ENCODE peak calls at places on chromosomes 1 and 21, in ten cellular contexts. One of them, this sample, is unnamed. For H3K36me3, the result is how much of the 10 kb centered on the place peaks cover.

GRCh38 chr1:172351347-172351746 is 69.1 kb upstream of the C1orf105 start:
- DNase-seq in transverse colon: no peak
- DNase-seq in breast epithelium: no peak
- DNase-seq in GM23248: peak
- DNase-seq in fibroblast of lung: peak
- DNase-seq in CD8-positive, alpha-beta T cell: no peak
- DNase-seq in upper lobe of right lung: no peak
- DNase-seq in body of pancreas: no peak
- DNase-seq in lower lobe of right lung: no peak
- DNase-seq in psoas muscle: no peak
- DNase-seq in this sample: no peak

GRCh38 chr21:38869196-38869595 is 63.5 kb downstream of the ETS2 start:
- DNase-seq in breast epithelium: no peak
- DNase-seq in transverse colon: no peak
- DNase-seq in CD8-positive, alpha-beta T cell: no peak
- DNase-seq in upper lobe of right lung: no peak
- DNase-seq in fibroblast of lung: no peak
- DNase-seq in lower lobe of right lung: no peak
- DNase-seq in body of pancreas: no peak
- DNase-seq in GM23248: no peak
- DNase-seq in psoas muscle: no peak
- DNase-seq in this sample: no peak

GRCh38 chr1:153677718-153678518 is 570 bp upstream of the NPR1 start:
- DNase-seq in body of pancreas: peak
- DNase-seq in GM23248: peak
- DNase-seq in breast epithelium: no peak
- DNase-seq in lower lobe of right lung: peak
- DNase-seq in transverse colon: peak
- DNase-seq in upper lobe of right lung: no peak
- DNase-seq in CD8-positive, alpha-beta T cell: peak
- DNase-seq in fibroblast of lung: peak
- DNase-seq in psoas muscle: peak
- DNase-seq in this sample: peak

GRCh38 chr1:52368383-52369172 is 2.6 kb upstream of the CC2D1B start:
- DNase-seq in psoas muscle: peak
- DNase-seq in breast epithelium: no peak
- DNase-seq in CD8-positive, alpha-beta T cell: peak
- DNase-seq in upper lobe of right lung: peak
- DNase-seq in body of pancreas: peak
- DNase-seq in transverse colon: peak
- DNase-seq in fibroblast of lung: peak
- DNase-seq in GM23248: peak
- DNase-seq in lower lobe of right lung: peak
- DNase-seq in this sample: peak

GRCh38 chr1:151993084-151993733 is 450 bp downstream of the S100A10 start:
- DNase-seq in breast epithelium: no peak
- DNase-seq in lower lobe of right lung: peak
- DNase-seq in CD8-positive, alpha-beta T cell: peak
- DNase-seq in GM23248: peak
- DNase-seq in fibroblast of lung: peak
- DNase-seq in transverse colon: peak
- DNase-seq in psoas muscle: peak
- DNase-seq in body of pancreas: peak
- DNase-seq in upper lobe of right lung: peak
- DNase-seq in this sample: peak

GRCh38 chr21:33587792-33588484 is 546 bp downstream of the DONSON start:
- DNase-seq in breast epithelium: no peak
- DNase-seq in fibroblast of lung: peak
- DNase-seq in psoas muscle: peak
- DNase-seq in lower lobe of right lung: peak
- DNase-seq in CD8-positive, alpha-beta T cell: no peak
- DNase-seq in body of pancreas: peak
- DNase-seq in upper lobe of right lung: peak
- DNase-seq in GM23248: peak
- DNase-seq in transverse colon: peak
- DNase-seq in this sample: peak

GRCh38 chr1:175978926-175979325 is 228.2 kb downstream of the COP1 start:
- DNase-seq in transverse colon: no peak
- DNase-seq in CD8-positive, alpha-beta T cell: no peak
- DNase-seq in breast epithelium: no peak
- DNase-seq in psoas muscle: no peak
- DNase-seq in upper lobe of right lung: no peak
- DNase-seq in fibroblast of lung: peak
- DNase-seq in body of pancreas: no peak
- DNase-seq in lower lobe of right lung: no peak
- DNase-seq in GM23248: peak
- DNase-seq in this sample: no peak

GRCh38 chr21:37244506-37245083 is 22.5 kb downstream of the VPS26C start:
- DNase-seq in fibroblast of lung: peak
- DNase-seq in psoas muscle: no peak
- DNase-seq in breast epithelium: no peak
- DNase-seq in lower lobe of right lung: no peak
- DNase-seq in transverse colon: no peak
- DNase-seq in body of pancreas: no peak
- DNase-seq in upper lobe of right lung: no peak
- DNase-seq in CD8-positive, alpha-beta T cell: no peak
- DNase-seq in GM23248: no peak
- DNase-seq in this sample: no peak

GRCh38 chr1:203338335-203339036 is 12.4 kb downstream of the FMOD start:
- DNase-seq in breast epithelium: no peak
- DNase-seq in CD8-positive, alpha-beta T cell: peak
- DNase-seq in upper lobe of right lung: no peak
- DNase-seq in lower lobe of right lung: no peak
- DNase-seq in fibroblast of lung: peak
- DNase-seq in psoas muscle: peak
- DNase-seq in GM23248: peak
- DNase-seq in transverse colon: peak
- DNase-seq in body of pancreas: peak
- DNase-seq in this sample: peak

GRCh38 chr1:220391426-220391825 is 119.2 kb upstream of the RAB3GAP2 start:
- DNase-seq in breast epithelium: no peak
- DNase-seq in fibroblast of lung: no peak
- DNase-seq in transverse colon: no peak
- DNase-seq in lower lobe of right lung: no peak
- DNase-seq in psoas muscle: no peak
- DNase-seq in upper lobe of right lung: no peak
- DNase-seq in CD8-positive, alpha-beta T cell: no peak
- DNase-seq in body of pancreas: no peak
- DNase-seq in GM23248: no peak
- DNase-seq in this sample: no peak

GRCh38 chr1:53512807-53513755 is 53.9 kb downstream of the DMRTB1 start:
- DNase-seq in lower lobe of right lung: no peak
- DNase-seq in body of pancreas: no peak
- DNase-seq in psoas muscle: no peak
- DNase-seq in breast epithelium: no peak
- DNase-seq in transverse colon: no peak
- DNase-seq in CD8-positive, alpha-beta T cell: no peak
- DNase-seq in fibroblast of lung: peak
- DNase-seq in upper lobe of right lung: no peak
- DNase-seq in GM23248: no peak
- DNase-seq in this sample: no peak

GRCh38 chr1:193185861-193186714 is at the start of gene B3GALT2:
- DNase-seq in body of pancreas: no peak
- DNase-seq in breast epithelium: no peak
- DNase-seq in lower lobe of right lung: no peak
- DNase-seq in fibroblast of lung: peak
- DNase-seq in transverse colon: peak
- DNase-seq in psoas muscle: no peak
- DNase-seq in upper lobe of right lung: no peak
- DNase-seq in CD8-positive, alpha-beta T cell: no peak
- DNase-seq in GM23248: peak
- DNase-seq in this sample: peak

GRCh38 chr1:70738576-70738975 is 309.0 kb downstream of the PTGER3 start:
- DNase-seq in fibroblast of lung: no peak
- DNase-seq in body of pancreas: no peak
- DNase-seq in CD8-positive, alpha-beta T cell: no peak
- DNase-seq in lower lobe of right lung: no peak
- DNase-seq in GM23248: no peak
- DNase-seq in upper lobe of right lung: no peak
- DNase-seq in breast epithelium: no peak
- DNase-seq in psoas muscle: no peak
- DNase-seq in transverse colon: no peak
- DNase-seq in this sample: no peak

GRCh38 chr1:154240294-154240831 is 19.6 kb downstream of the UBAP2L start:
- DNase-seq in body of pancreas: no peak
- DNase-seq in upper lobe of right lung: no peak
- DNase-seq in breast epithelium: no peak
- DNase-seq in CD8-positive, alpha-beta T cell: no peak
- DNase-seq in GM23248: no peak
- DNase-seq in transverse colon: no peak
- DNase-seq in psoas muscle: no peak
- DNase-seq in lower lobe of right lung: no peak
- DNase-seq in fibroblast of lung: no peak
- DNase-seq in this sample: no peak

GRCh38 chr1:230768903-230769570 is 21.8 kb downstream of the CAPN9 start:
- DNase-seq in fibroblast of lung: peak
- DNase-seq in CD8-positive, alpha-beta T cell: no peak
- DNase-seq in body of pancreas: no peak
- DNase-seq in lower lobe of right lung: no peak
- DNase-seq in transverse colon: no peak
- DNase-seq in GM23248: peak
- DNase-seq in breast epithelium: no peak
- DNase-seq in upper lobe of right lung: no peak
- DNase-seq in psoas muscle: no peak
- DNase-seq in this sample: no peak

DNA sequence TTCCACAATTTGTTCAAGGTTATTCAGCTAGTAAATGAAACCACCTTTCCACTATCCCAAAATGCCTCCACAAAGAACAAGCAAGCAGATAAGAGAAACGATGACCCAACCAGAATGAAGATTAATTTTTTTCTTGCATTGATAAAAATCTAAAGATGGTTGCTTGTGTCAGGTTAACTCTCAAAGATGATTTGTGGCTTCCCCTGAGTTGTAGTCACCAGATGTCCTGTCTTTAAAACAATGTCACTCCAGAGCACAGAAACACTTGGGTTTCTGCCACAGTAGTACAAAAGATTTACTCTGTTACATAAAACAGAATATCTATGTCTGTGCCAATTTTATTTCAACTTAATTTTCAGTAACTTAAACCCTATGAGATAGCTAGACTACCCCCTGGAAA is 11.4 kb upstream of the CCDC17 start:
- DNase-seq in upper lobe of right lung: no peak
- DNase-seq in transverse colon: no peak
- DNase-seq in body of pancreas: no peak
- DNase-seq in lower lobe of right lung: no peak
- DNase-seq in GM23248: no peak
- DNase-seq in breast epithelium: no peak
- DNase-seq in CD8-positive, alpha-beta T cell: no peak
- DNase-seq in psoas muscle: no peak
- DNase-seq in fibroblast of lung: no peak
- DNase-seq in this sample: no peak
- H3K36me3 ChIP-seq in upper lobe of right lung: half or more
- H3K36me3 ChIP-seq in transverse colon: under half
- H3K36me3 ChIP-seq in body of pancreas: under half
- H3K36me3 ChIP-seq in lower lobe of right lung: half or more
- H3K36me3 ChIP-seq in GM23248: half or more
- H3K36me3 ChIP-seq in breast epithelium: under half
- H3K36me3 ChIP-seq in CD8-positive, alpha-beta T cell: under half
- H3K36me3 ChIP-seq in psoas muscle: half or more
- H3K36me3 ChIP-seq in fibroblast of lung: under half
- H3K36me3 ChIP-seq in this sample: under half

DNA sequence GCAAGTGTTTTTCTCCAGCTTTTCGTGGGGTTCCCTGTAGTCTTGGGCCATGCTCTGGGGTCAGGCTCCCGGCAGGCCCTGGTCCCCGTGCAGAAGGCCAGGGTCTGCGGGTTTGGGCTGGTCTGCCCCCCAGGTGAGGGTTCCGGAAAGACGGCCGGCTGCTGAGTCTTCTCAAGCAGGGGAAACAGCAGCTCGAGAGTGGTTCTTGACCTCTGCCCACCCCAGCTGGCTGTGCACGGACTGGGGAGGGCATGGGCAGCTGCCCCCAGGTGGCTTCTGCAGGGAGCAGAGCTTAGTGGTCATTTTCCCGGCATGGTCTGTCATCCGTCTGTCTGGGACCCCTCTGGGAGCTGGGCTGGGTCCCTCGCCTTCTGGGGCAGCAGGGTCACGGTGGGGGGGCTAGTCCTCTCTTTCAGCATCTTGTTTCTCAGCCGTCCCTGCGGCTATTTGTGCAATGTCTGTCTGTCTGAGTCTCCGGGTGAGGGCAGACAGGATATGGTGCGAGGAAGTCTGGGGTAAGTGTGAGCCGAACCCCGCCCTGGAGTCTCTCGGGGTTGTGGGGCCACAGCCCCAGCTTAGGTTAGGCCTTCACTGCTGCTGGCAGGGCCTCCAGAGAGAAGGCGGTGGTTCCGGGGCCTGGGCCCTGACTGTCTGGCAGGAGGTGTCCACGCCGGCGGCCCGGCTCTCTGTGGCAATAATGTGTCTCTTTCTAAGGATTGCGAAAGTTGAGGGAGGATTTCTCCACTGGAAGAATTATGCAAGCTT is 6.1 kb downstream of the SKI start:
- DNase-seq in transverse colon: peak
- DNase-seq in psoas muscle: peak
- DNase-seq in breast epithelium: peak
- DNase-seq in GM23248: peak
- DNase-seq in fibroblast of lung: peak
- DNase-seq in body of pancreas: peak
- DNase-seq in upper lobe of right lung: peak
- DNase-seq in CD8-positive, alpha-beta T cell: peak
- DNase-seq in lower lobe of right lung: peak
- DNase-seq in this sample: peak
- H3K4me3 ChIP-seq in transverse colon: no peak
- H3K4me3 ChIP-seq in psoas muscle: peak
- H3K4me3 ChIP-seq in breast epithelium: peak
- H3K4me3 ChIP-seq in GM23248: peak
- H3K4me3 ChIP-seq in fibroblast of lung: peak
- H3K4me3 ChIP-seq in body of pancreas: no peak
- H3K4me3 ChIP-seq in upper lobe of right lung: peak
- H3K4me3 ChIP-seq in CD8-positive, alpha-beta T cell: peak
- H3K4me3 ChIP-seq in lower lobe of right lung: peak
- H3K4me3 ChIP-seq in this sample: no peak

GRCh38 chr1:111462368-111463028 is 11.3 kb upstream of the C1orf162 start:
- DNase-seq in transverse colon: no peak
- DNase-seq in upper lobe of right lung: no peak
- DNase-seq in lower lobe of right lung: no peak
- DNase-seq in breast epithelium: no peak
- DNase-seq in fibroblast of lung: no peak
- DNase-seq in body of pancreas: no peak
- DNase-seq in GM23248: no peak
- DNase-seq in CD8-positive, alpha-beta T cell: no peak
- DNase-seq in psoas muscle: no peak
- DNase-seq in this sample: no peak
- H3K27ac ChIP-seq in transverse colon: no peak
- H3K27ac ChIP-seq in upper lobe of right lung: no peak
- H3K27ac ChIP-seq in lower lobe of right lung: no peak
- H3K27ac ChIP-seq in breast epithelium: no peak
- H3K27ac ChIP-seq in fibroblast of lung: peak
- H3K27ac ChIP-seq in body of pancreas: no peak
- H3K27ac ChIP-seq in GM23248: no peak
- H3K27ac ChIP-seq in CD8-positive, alpha-beta T cell: no peak
- H3K27ac ChIP-seq in psoas muscle: peak
- H3K27ac ChIP-seq in this sample: no peak

DNA sequence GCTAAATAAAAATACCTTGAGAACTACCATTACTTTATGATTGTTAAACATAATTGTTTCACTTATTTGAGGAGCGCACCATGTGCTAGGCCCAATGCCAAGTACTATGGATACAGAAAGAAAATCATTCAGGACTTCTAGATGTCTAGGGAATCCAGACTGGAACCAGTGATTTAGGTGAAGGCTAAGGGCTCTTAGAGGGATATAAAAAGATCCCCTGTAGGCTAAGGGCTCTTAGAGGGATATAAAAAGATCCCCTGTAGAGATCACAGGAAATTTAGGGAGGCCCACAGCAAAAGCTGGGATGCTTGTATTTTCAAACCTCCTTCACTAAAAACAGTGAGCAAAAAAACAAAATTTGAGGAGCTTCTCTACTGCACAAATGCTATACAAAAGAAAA is 6.7 kb downstream of the TOR1AIP2 start:
- DNase-seq in GM23248: no peak
- DNase-seq in body of pancreas: no peak
- DNase-seq in transverse colon: no peak
- DNase-seq in psoas muscle: no peak
- DNase-seq in upper lobe of right lung: no peak
- DNase-seq in breast epithelium: no peak
- DNase-seq in CD8-positive, alpha-beta T cell: no peak
- DNase-seq in lower lobe of right lung: no peak
- DNase-seq in fibroblast of lung: no peak
- DNase-seq in this sample: no peak
- H3K36me3 ChIP-seq in GM23248: under half
- H3K36me3 ChIP-seq in body of pancreas: under half
- H3K36me3 ChIP-seq in transverse colon: under half
- H3K36me3 ChIP-seq in psoas muscle: half or more
- H3K36me3 ChIP-seq in upper lobe of right lung: under half
- H3K36me3 ChIP-seq in breast epithelium: under half
- H3K36me3 ChIP-seq in CD8-positive, alpha-beta T cell: under half
- H3K36me3 ChIP-seq in lower lobe of right lung: under half
- H3K36me3 ChIP-seq in fibroblast of lung: under half
- H3K36me3 ChIP-seq in this sample: under half